ENCODE peak calls at places on chromosomes 5 and 9, in six cellular contexts. One of them, this sample, is unnamed. For H3K4me1, the result is how much of the 10 kb centered on the place peaks cover.

GRCh38 chr9:111945216-111945615 is 48.6 kb downstream of the UGCG start:
- DNase-seq in NT2/D1: no peak
- DNase-seq in upper lobe of right lung: no peak
- DNase-seq in cardiac muscle cell: no peak
- DNase-seq in body of pancreas: no peak
- DNase-seq in naive thymus-derived CD4-positive, alpha-beta T cell: no peak
- DNase-seq in this sample: no peak

GRCh38 chr5:134577022-134577795 is 51.7 kb downstream of the JADE2 start:
- DNase-seq in NT2/D1: no peak
- DNase-seq in upper lobe of right lung: no peak
- DNase-seq in cardiac muscle cell: no peak
- DNase-seq in body of pancreas: peak
- DNase-seq in naive thymus-derived CD4-positive, alpha-beta T cell: no peak
- DNase-seq in this sample: no peak

GRCh38 chr5:173198049-173198448 is 37.0 kb downstream of the NKX2-5 start:
- DNase-seq in NT2/D1: no peak
- DNase-seq in upper lobe of right lung: no peak
- DNase-seq in cardiac muscle cell: no peak
- DNase-seq in body of pancreas: no peak
- DNase-seq in naive thymus-derived CD4-positive, alpha-beta T cell: no peak
- DNase-seq in this sample: no peak

GRCh38 chr5:179284751-179285191 is 60.5 kb downstream of the ADAMTS2 start:
- DNase-seq in NT2/D1: no peak
- DNase-seq in upper lobe of right lung: peak
- DNase-seq in cardiac muscle cell: no peak
- DNase-seq in body of pancreas: peak
- DNase-seq in naive thymus-derived CD4-positive, alpha-beta T cell: no peak
- DNase-seq in this sample: no peak

GRCh38 chr5:67299317-67299716 is 102.7 kb upstream of the CD180 start:
- DNase-seq in NT2/D1: no peak
- DNase-seq in upper lobe of right lung: no peak
- DNase-seq in cardiac muscle cell: no peak
- DNase-seq in body of pancreas: no peak
- DNase-seq in naive thymus-derived CD4-positive, alpha-beta T cell: no peak
- DNase-seq in this sample: no peak

GRCh38 chr5:94028001-94028400 is 286.6 kb upstream of the POU5F2 start:
- DNase-seq in NT2/D1: no peak
- DNase-seq in upper lobe of right lung: no peak
- DNase-seq in cardiac muscle cell: no peak
- DNase-seq in body of pancreas: no peak
- DNase-seq in naive thymus-derived CD4-positive, alpha-beta T cell: no peak
- DNase-seq in this sample: no peak

GRCh38 chr9:125932012-125932411 is 184.8 kb downstream of the PBX3 start:
- DNase-seq in NT2/D1: no peak
- DNase-seq in upper lobe of right lung: no peak
- DNase-seq in cardiac muscle cell: no peak
- DNase-seq in body of pancreas: no peak
- DNase-seq in naive thymus-derived CD4-positive, alpha-beta T cell: no peak
- DNase-seq in this sample: no peak

GRCh38 chr5:122091942-122092600 is 14.0 kb upstream of the LOX start:
- DNase-seq in NT2/D1: no peak
- DNase-seq in upper lobe of right lung: no peak
- DNase-seq in cardiac muscle cell: peak
- DNase-seq in body of pancreas: no peak
- DNase-seq in naive thymus-derived CD4-positive, alpha-beta T cell: no peak
- DNase-seq in this sample: no peak

GRCh38 chr9:36164989-36165388 is 4.2 kb upstream of the CCIN start:
- DNase-seq in NT2/D1: no peak
- DNase-seq in upper lobe of right lung: no peak
- DNase-seq in cardiac muscle cell: no peak
- DNase-seq in body of pancreas: no peak
- DNase-seq in naive thymus-derived CD4-positive, alpha-beta T cell: no peak
- DNase-seq in this sample: no peak

GRCh38 chr5:61332369-61332745 is 299 bp downstream of the ZSWIM6 start:
- DNase-seq in NT2/D1: no peak
- DNase-seq in upper lobe of right lung: peak
- DNase-seq in cardiac muscle cell: peak
- DNase-seq in body of pancreas: peak
- DNase-seq in naive thymus-derived CD4-positive, alpha-beta T cell: peak
- DNase-seq in this sample: peak

GRCh38 chr5:115351356-115352195 is 55.1 kb upstream of the CCDC112 start:
- DNase-seq in NT2/D1: no peak
- DNase-seq in upper lobe of right lung: no peak
- DNase-seq in cardiac muscle cell: no peak
- DNase-seq in body of pancreas: no peak
- DNase-seq in naive thymus-derived CD4-positive, alpha-beta T cell: no peak
- DNase-seq in this sample: no peak

GRCh38 chr5:157516626-157517325 is 56.8 kb downstream of the NIPAL4 start:
- DNase-seq in NT2/D1: no peak
- DNase-seq in upper lobe of right lung: no peak
- DNase-seq in cardiac muscle cell: peak
- DNase-seq in body of pancreas: no peak
- DNase-seq in naive thymus-derived CD4-positive, alpha-beta T cell: no peak
- DNase-seq in this sample: no peak

GRCh38 chr9:95746408-95747165 is 128.9 kb upstream of the ERCC6L2 start:
- DNase-seq in NT2/D1: no peak
- DNase-seq in upper lobe of right lung: no peak
- DNase-seq in cardiac muscle cell: no peak
- DNase-seq in body of pancreas: no peak
- DNase-seq in naive thymus-derived CD4-positive, alpha-beta T cell: no peak
- DNase-seq in this sample: no peak

GRCh38 chr5:132759114-132760042 is 12.2 kb downstream of the CCNI2 start:
- DNase-seq in NT2/D1: no peak
- DNase-seq in upper lobe of right lung: no peak
- DNase-seq in cardiac muscle cell: no peak
- DNase-seq in body of pancreas: no peak
- DNase-seq in naive thymus-derived CD4-positive, alpha-beta T cell: no peak
- DNase-seq in this sample: no peak

GRCh38 chr5:132753135-132753987 is 6.1 kb downstream of the CCNI2 start:
- DNase-seq in NT2/D1: no peak
- DNase-seq in upper lobe of right lung: no peak
- DNase-seq in cardiac muscle cell: no peak
- DNase-seq in body of pancreas: peak
- DNase-seq in naive thymus-derived CD4-positive, alpha-beta T cell: no peak
- DNase-seq in this sample: peak

GRCh38 chr9:34652608-34653007 is 623 bp downstream of the IL11RA start:
- DNase-seq in NT2/D1: no peak
- DNase-seq in upper lobe of right lung: no peak
- DNase-seq in cardiac muscle cell: no peak
- DNase-seq in body of pancreas: no peak
- DNase-seq in naive thymus-derived CD4-positive, alpha-beta T cell: no peak
- DNase-seq in this sample: no peak

GRCh38 chr5:154755361-154756202 is at the start of gene LARP1:
- DNase-seq in NT2/D1: no peak
- DNase-seq in upper lobe of right lung: peak
- DNase-seq in cardiac muscle cell: peak
- DNase-seq in body of pancreas: peak
- DNase-seq in naive thymus-derived CD4-positive, alpha-beta T cell: no peak
- DNase-seq in this sample: peak

GRCh38 chr9:123387686-123388085 is 31.7 kb downstream of the CRB2 start:
- DNase-seq in NT2/D1: no peak
- DNase-seq in upper lobe of right lung: no peak
- DNase-seq in cardiac muscle cell: no peak
- DNase-seq in body of pancreas: no peak
- DNase-seq in naive thymus-derived CD4-positive, alpha-beta T cell: no peak
- DNase-seq in this sample: no peak

GRCh38 chr9:81562221-81563019 is 126.9 kb downstream of the TLE1 start:
- DNase-seq in NT2/D1: no peak
- DNase-seq in upper lobe of right lung: no peak
- DNase-seq in cardiac muscle cell: no peak
- DNase-seq in body of pancreas: peak
- DNase-seq in naive thymus-derived CD4-positive, alpha-beta T cell: no peak
- DNase-seq in this sample: no peak

GRCh38 chr9:2262809-2263510 is 247.8 kb downstream of the SMARCA2 start:
- DNase-seq in NT2/D1: no peak
- DNase-seq in upper lobe of right lung: no peak
- DNase-seq in cardiac muscle cell: no peak
- DNase-seq in body of pancreas: no peak
- DNase-seq in naive thymus-derived CD4-positive, alpha-beta T cell: no peak
- DNase-seq in this sample: no peak

GRCh38 chr9:126112135-126112720 is 214.4 kb upstream of the MVB12B start:
- DNase-seq in NT2/D1: no peak
- DNase-seq in upper lobe of right lung: peak
- DNase-seq in cardiac muscle cell: no peak
- DNase-seq in body of pancreas: no peak
- DNase-seq in naive thymus-derived CD4-positive, alpha-beta T cell: no peak
- DNase-seq in this sample: no peak

GRCh38 chr9:16267336-16268036 is 603.0 kb downstream of the BNC2 start:
- DNase-seq in NT2/D1: no peak
- DNase-seq in upper lobe of right lung: no peak
- DNase-seq in cardiac muscle cell: no peak
- DNase-seq in body of pancreas: no peak
- DNase-seq in naive thymus-derived CD4-positive, alpha-beta T cell: no peak
- DNase-seq in this sample: no peak

GRCh38 chr9:17330097-17330496 is 195.3 kb downstream of the CNTLN start:
- DNase-seq in NT2/D1: no peak
- DNase-seq in upper lobe of right lung: no peak
- DNase-seq in cardiac muscle cell: no peak
- DNase-seq in body of pancreas: no peak
- DNase-seq in naive thymus-derived CD4-positive, alpha-beta T cell: no peak
- DNase-seq in this sample: no peak

GRCh38 chr5:167850901-167851300 is 440.5 kb upstream of the WWC1 start:
- DNase-seq in NT2/D1: no peak
- DNase-seq in upper lobe of right lung: no peak
- DNase-seq in cardiac muscle cell: no peak
- DNase-seq in body of pancreas: no peak
- DNase-seq in naive thymus-derived CD4-positive, alpha-beta T cell: no peak
- DNase-seq in this sample: no peak

GRCh38 chr5:68464424-68464823 is 248.9 kb downstream of the PIK3R1 start:
- DNase-seq in NT2/D1: no peak
- DNase-seq in upper lobe of right lung: no peak
- DNase-seq in cardiac muscle cell: no peak
- DNase-seq in body of pancreas: no peak
- DNase-seq in naive thymus-derived CD4-positive, alpha-beta T cell: no peak
- DNase-seq in this sample: no peak

DNA sequence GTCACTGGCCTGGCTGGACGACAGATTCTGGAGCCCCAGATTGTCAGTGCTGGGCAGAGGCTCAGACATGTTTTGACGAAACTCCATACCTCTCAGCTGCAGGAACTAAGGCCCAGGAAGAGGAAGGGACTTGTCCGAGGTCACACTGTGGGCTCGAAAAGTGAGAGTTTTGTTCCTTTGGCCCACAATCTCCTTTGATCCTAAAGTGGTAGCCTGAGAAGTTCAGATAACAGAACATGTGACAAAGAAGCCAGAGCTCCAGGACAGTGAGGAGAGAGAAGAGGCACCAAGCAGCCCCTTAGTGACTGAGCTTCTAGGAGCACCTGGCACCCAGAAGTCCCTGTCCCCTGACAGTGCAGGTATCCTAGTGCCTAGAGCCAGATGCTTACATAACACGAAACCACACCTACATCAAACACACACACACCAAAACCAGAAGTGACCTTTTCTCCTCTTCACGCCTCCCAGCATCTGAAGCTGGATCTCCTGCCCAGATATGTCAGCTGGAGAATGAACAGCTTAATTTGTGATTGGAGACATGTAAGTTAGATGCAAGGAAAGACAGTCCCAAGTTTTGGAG is 88.9 kb downstream of the ADRB2 start:
- DNase-seq in NT2/D1: no peak
- DNase-seq in upper lobe of right lung: no peak
- DNase-seq in cardiac muscle cell: no peak
- DNase-seq in body of pancreas: no peak
- DNase-seq in naive thymus-derived CD4-positive, alpha-beta T cell: no peak
- DNase-seq in this sample: no peak
- H3K4me3 ChIP-seq in NT2/D1: no peak
- H3K4me3 ChIP-seq in upper lobe of right lung: no peak
- H3K4me3 ChIP-seq in cardiac muscle cell: no peak
- H3K4me3 ChIP-seq in body of pancreas: no peak
- H3K4me3 ChIP-seq in naive thymus-derived CD4-positive, alpha-beta T cell: no peak
- H3K4me3 ChIP-seq in this sample: no peak

DNA sequence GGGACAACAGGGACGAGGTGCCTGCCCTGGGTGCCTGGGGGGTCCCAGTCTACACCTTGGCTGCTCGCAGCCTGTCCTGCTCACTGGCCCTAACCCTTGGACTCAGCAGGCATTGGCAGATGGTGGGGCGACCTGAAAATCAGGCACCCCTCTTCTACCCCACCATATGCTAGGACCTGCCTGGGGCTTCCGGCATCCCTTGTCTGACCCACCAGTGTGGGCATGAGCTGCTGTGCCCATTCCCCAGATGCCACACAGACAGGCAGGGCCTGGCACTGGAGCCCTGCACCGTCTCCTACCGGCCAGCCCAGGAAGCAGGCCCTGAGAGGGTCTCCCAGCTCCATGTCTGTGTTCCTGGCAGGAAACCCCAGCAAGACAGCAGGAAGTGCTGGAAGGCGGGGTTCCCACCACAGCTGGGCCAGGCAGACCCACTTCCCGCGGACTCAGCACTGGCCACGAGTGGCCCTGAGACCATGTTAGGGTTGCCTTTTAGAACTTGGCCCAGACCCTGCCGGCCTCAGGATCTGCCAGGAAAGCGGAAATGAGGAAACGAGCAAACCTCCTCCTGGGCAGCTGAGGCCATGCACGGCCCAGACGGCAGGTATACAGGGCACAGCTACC is 3.1 kb downstream of the NINJ1 start:
- DNase-seq in NT2/D1: no peak
- DNase-seq in upper lobe of right lung: no peak
- DNase-seq in cardiac muscle cell: no peak
- DNase-seq in body of pancreas: peak
- DNase-seq in naive thymus-derived CD4-positive, alpha-beta T cell: no peak
- DNase-seq in this sample: no peak
- H3K4me1 ChIP-seq in NT2/D1: under half
- H3K4me1 ChIP-seq in upper lobe of right lung: half or more
- H3K4me1 ChIP-seq in cardiac muscle cell: under half
- H3K4me1 ChIP-seq in body of pancreas: half or more
- H3K4me1 ChIP-seq in naive thymus-derived CD4-positive, alpha-beta T cell: half or more
- H3K4me1 ChIP-seq in this sample: under half

GRCh38 chr5:141508440-141508807 is 19.5 kb downstream of the PCDHGC5 start:
- DNase-seq in NT2/D1: no peak
- DNase-seq in upper lobe of right lung: no peak
- DNase-seq in cardiac muscle cell: no peak
- DNase-seq in body of pancreas: no peak
- DNase-seq in naive thymus-derived CD4-positive, alpha-beta T cell: no peak
- DNase-seq in this sample: no peak
- H3K4me3 ChIP-seq in NT2/D1: no peak
- H3K4me3 ChIP-seq in upper lobe of right lung: peak
- H3K4me3 ChIP-seq in cardiac muscle cell: peak
- H3K4me3 ChIP-seq in body of pancreas: no peak
- H3K4me3 ChIP-seq in naive thymus-derived CD4-positive, alpha-beta T cell: no peak
- H3K4me3 ChIP-seq in this sample: no peak

GRCh38 chr5:113162208-113162607 is 185.6 kb downstream of the DCP2 start:
- DNase-seq in NT2/D1: no peak
- DNase-seq in upper lobe of right lung: no peak
- DNase-seq in cardiac muscle cell: no peak
- DNase-seq in body of pancreas: no peak
- DNase-seq in naive thymus-derived CD4-positive, alpha-beta T cell: no peak
- DNase-seq in this sample: no peak
- H3K4me1 ChIP-seq in NT2/D1: under half
- H3K4me1 ChIP-seq in upper lobe of right lung: under half
- H3K4me1 ChIP-seq in cardiac muscle cell: half or more
- H3K4me1 ChIP-seq in body of pancreas: under half
- H3K4me1 ChIP-seq in naive thymus-derived CD4-positive, alpha-beta T cell: under half
- H3K4me1 ChIP-seq in this sample: under half